ENCODE peak calls at places on chromosomes 16 and 17, in ten cellular contexts. O is astrocyte, K is A549, V is heart right ventricle, I is fibroblast of lung, D is tibial artery, B is bronchial epithelial cell, N is activated B cell treated with CpG ODN at 0.5 μM for 24 hours, Z is NB4, E is dorsolateral prefrontal cortex. M is an unnamed sample.

GRCh38 chr17:63193827-63194226 is 227.8 kb downstream of the TANC2 start:
- DNase-seq in I (no peak), Z (no peak), K (no peak), O (no peak), B (peak), N (no peak), V (no peak), D (no peak), E (no peak), M (no peak)

GRCh38 chr17:42438600-42439567 is 15.8 kb upstream of the CAVIN1 start:
- DNase-seq in O (no peak), V (no peak), I (no peak), B (no peak), Z (peak), N (no peak), K (no peak), D (no peak), E (no peak), M (peak)

GRCh38 chr17:61683466-61683865 is 92.4 kb upstream of the NACA2 start:
- DNase-seq in E (no peak), O (no peak), N (no peak), D (no peak), Z (no peak), B (no peak), I (no peak), K (no peak), V (no peak), M (no peak)

GRCh38 chr17:83173997-83174858 is 94.8 kb downstream of the METRNL start:
- DNase-seq in V (no peak), N (no peak), D (no peak), I (no peak), O (no peak), K (no peak), Z (peak), B (no peak), E (no peak), M (no peak)

GRCh38 chr16:85995591-85996461 is 96.9 kb downstream of the IRF8 start:
- DNase-seq in B (no peak), N (peak), V (no peak), D (no peak), Z (no peak), I (no peak), K (no peak), E (no peak), O (no peak), M (no peak)

GRCh38 chr16:84618428-84619102 is 687 bp upstream of the COTL1 start:
- DNase-seq in N (no peak), V (no peak), I (peak), D (peak), E (no peak), B (peak), O (peak), K (peak), Z (peak), M (peak)

GRCh38 chr16:4882633-4883285 is 35.5 kb downstream of the UBN1 start:
- DNase-seq in O (peak), V (peak), B (peak), D (no peak), N (no peak), E (no peak), Z (no peak), K (no peak), I (peak), M (peak)

GRCh38 chr16:48075398-48075797 is 80.4 kb downstream of the ABCC12 start:
- DNase-seq in O (peak), I (peak), V (no peak), E (no peak), Z (no peak), B (no peak), N (no peak), K (no peak), D (no peak), M (no peak)

GRCh38 chr17:46742539-46743270 is 75.8 kb downstream of the WNT3 start:
- DNase-seq in K (peak), V (peak), N (no peak), O (peak), B (peak), D (no peak), I (peak), Z (peak), E (no peak), M (peak)

GRCh38 chr17:39863918-39864746 is at the start of gene IKZF3:
- DNase-seq in Z (peak), K (peak), N (peak), I (peak), E (peak), B (peak), V (peak), D (peak), O (no peak), M (peak)

GRCh38 chr17:57114085-57114673 is 29.1 kb downstream of the AKAP1 start:
- DNase-seq in V (peak), E (no peak), O (no peak), D (no peak), N (peak), I (no peak), B (no peak), Z (peak), K (peak), M (peak)

GRCh38 chr16:2675021-2675420 is 7.3 kb upstream of the KCTD5 start:
- DNase-seq in Z (no peak), N (no peak), K (no peak), O (no peak), D (no peak), E (no peak), B (no peak), V (no peak), I (no peak), M (no peak)

GRCh38 chr17:2023692-2024571 is 1.2 kb downstream of the RTN4RL1 start:
- DNase-seq in O (no peak), D (peak), B (no peak), N (peak), V (peak), Z (peak), E (no peak), K (peak), I (peak), M (peak)

GRCh38 chr17:56297142-56297541 is 143.9 kb downstream of the ANKFN1 start:
- DNase-seq in I (peak), O (peak), B (no peak), Z (peak), V (no peak), N (no peak), E (no peak), K (no peak), D (no peak), M (no peak)

GRCh38 chr17:64599187-64599676 is 62.9 kb downstream of the SMURF2 start:
- DNase-seq in K (no peak), E (no peak), V (no peak), D (no peak), B (no peak), Z (peak), O (no peak), I (no peak), N (peak), M (no peak)

GRCh38 chr17:2796164-2797140 is at the start of gene RAP1GAP2:
- DNase-seq in I (no peak), Z (peak), E (no peak), K (no peak), V (peak), D (peak), O (no peak), N (peak), B (no peak), M (peak)

GRCh38 chr17:66493283-66494019 is 191.0 kb downstream of the PRKCA start:
- DNase-seq in V (no peak), I (peak), Z (peak), N (no peak), B (peak), E (no peak), K (peak), D (no peak), O (peak), M (no peak)

GRCh38 chr17:44970136-44970737 is 2.1 kb upstream of the C1QL1 start:
- DNase-seq in E (peak), K (no peak), N (peak), D (peak), I (peak), B (no peak), V (peak), O (peak), Z (no peak), M (no peak)

GRCh38 chr17:81400939-81401726 is 5.9 kb downstream of the BAHCC1 start:
- DNase-seq in N (no peak), E (no peak), B (no peak), I (no peak), V (no peak), Z (peak), O (no peak), D (peak), K (no peak), M (no peak)

GRCh38 chr17:74678541-74678940 is 34.2 kb downstream of the CD300LF start:
- DNase-seq in B (no peak), V (no peak), E (no peak), K (no peak), D (no peak), O (no peak), Z (no peak), I (no peak), N (no peak), M (no peak)

GRCh38 chr17:80445152-80446110 is 30.5 kb downstream of the ENDOV start:
- DNase-seq in Z (peak), O (no peak), K (no peak), E (peak), V (no peak), D (no peak), B (no peak), N (no peak), I (no peak), M (no peak)

GRCh38 chr16:31700200-31700529 is 172.5 kb downstream of the AHSP start:
- DNase-seq in N (no peak), I (peak), E (no peak), V (no peak), D (no peak), O (no peak), Z (no peak), K (peak), B (no peak), M (no peak)

GRCh38 chr17:40992666-40993065 is 1.3 kb downstream of the KRTAP3-3 start:
- DNase-seq in D (no peak), V (no peak), I (no peak), K (no peak), B (no peak), Z (no peak), O (no peak), N (no peak), E (no peak), M (no peak)

GRCh38 chr17:15009087-15009486 is 256.0 kb downstream of the PMP22 start:
- DNase-seq in N (no peak), I (no peak), E (no peak), V (no peak), B (no peak), K (no peak), Z (no peak), O (no peak), D (no peak), M (no peak)

GRCh38 chr17:79938696-79939435 is 96.8 kb downstream of the TBC1D16 start:
- DNase-seq in B (no peak), Z (no peak), K (no peak), I (no peak), D (no peak), N (no peak), V (no peak), O (no peak), E (no peak), M (no peak)

GRCh38 chr16:58035356-58036170 is 10.0 kb downstream of the MMP15 start:
- DNase-seq in V (no peak), E (no peak), D (no peak), B (no peak), Z (no peak), I (no peak), K (no peak), O (no peak), N (no peak), M (no peak)

GRCh38 chr17:6323626-6324356 is 111.1 kb downstream of the AIPL1 start:
- DNase-seq in O (no peak), Z (no peak), N (no peak), E (no peak), K (no peak), D (no peak), I (no peak), V (peak), B (no peak), M (no peak)

GRCh38 chr16:48498761-48499600 is 111.0 kb downstream of the N4BP1 start:
- DNase-seq in Z (peak), I (peak), B (peak), E (no peak), D (peak), K (no peak), N (no peak), O (peak), V (no peak), M (peak)

DNA sequence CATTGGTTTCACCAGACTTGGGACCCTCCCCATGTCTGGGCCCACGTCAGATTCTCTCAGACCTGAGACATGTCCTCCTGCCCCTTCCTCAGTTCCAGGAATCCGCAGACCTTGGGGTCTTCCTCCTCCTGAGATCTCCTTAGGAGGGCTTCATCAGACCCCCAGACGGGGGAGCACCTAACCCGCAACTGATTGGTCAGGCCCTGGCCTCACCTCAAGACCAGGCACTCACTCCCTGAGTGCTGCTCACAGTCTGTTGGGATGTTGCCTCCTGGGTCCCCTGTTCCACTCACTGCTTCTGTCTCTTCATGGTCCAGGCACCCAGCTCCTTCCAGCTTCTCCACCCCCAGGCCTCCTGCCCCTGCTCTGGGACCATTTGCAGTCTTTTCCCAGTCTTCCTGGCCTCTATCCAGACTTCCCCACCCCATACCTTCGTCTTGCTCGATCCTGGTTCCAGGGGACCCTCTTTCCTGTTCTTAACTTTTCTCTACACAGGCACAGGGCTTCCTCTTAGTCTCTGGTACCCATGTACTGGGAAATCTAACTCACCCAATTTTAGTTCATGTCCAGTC is 1.2 kb downstream of the GID4 start:
- DNase-seq in O (no peak), E (no peak), D (no peak), I (no peak), V (no peak), B (no peak), N (no peak), Z (peak), K (no peak), M (no peak)
- TF ChIP-seq CTCF in O (no peak), E (no peak), D (no peak), I (no peak), V (no peak), B (no peak), N (no peak), Z (no peak), K (no peak), M (no peak)

GRCh38 chr17:33292981-33293867 is at the start of gene ASIC2:
- DNase-seq in N (no peak), Z (no peak), K (peak), V (no peak), O (peak), D (peak), E (peak), B (peak), I (peak), M (no peak)
- TF ChIP-seq CTCF in N (no peak), Z (no peak), K (no peak), V (no peak), O (no peak), D (no peak), E (no peak), B (peak), I (no peak), M (no peak)

DNA sequence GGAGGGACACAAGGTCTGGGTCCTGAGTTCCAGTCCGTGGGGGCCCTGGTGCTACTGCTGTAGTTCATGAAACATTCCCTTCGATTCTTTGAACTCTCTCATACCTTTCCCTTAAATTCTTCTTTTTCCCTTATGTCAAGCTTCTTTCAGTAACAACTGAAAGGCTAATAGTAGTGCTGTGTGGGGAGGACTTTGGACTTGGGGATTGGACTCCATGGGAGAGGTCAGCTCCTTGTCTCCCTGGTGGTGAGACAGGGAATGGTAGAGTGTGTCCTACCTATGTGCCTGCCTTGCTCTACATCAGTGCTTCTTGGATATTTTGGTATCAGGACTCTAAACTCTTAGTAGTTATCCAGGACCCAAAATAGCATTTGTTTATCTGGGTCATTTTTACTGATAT is 628.1 kb downstream of the WWOX start:
- DNase-seq in O (no peak), V (no peak), B (no peak), E (no peak), I (no peak), N (no peak), Z (no peak), K (no peak), D (no peak), M (no peak)
- TF ChIP-seq CTCF in O (no peak), V (no peak), B (no peak), E (no peak), I (no peak), N (no peak), Z (no peak), K (no peak), D (no peak), M (no peak)

GRCh38 chr16:71722801-71723536 is 1.5 kb downstream of the PHLPP2 start:
- DNase-seq in V (peak), O (peak), B (peak), N (peak), K (peak), I (peak), E (peak), D (peak), Z (peak), M (peak)
- TF ChIP-seq CTCF in V (no peak), O (no peak), B (no peak), N (no peak), K (no peak), I (no peak), E (no peak), D (no peak), Z (no peak), M (no peak)

DNA sequence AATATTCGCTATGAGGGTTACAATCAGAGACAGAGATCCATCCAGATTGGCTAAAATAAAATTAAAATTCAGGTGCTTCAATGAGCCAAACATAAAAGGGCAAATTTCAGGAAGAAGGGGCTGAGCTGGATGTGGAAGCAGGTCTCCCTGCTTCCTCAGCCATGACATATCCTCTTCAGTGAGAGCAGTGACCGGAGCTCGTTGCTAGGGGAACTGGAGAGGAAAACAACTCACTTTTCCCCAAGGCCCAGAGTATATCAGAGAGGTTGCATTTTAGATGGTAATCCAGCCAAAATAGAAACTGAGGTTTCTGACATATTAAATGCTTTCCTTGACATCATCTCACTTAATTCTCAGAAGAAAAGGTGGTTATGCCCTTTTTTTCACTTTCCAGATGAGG is 503.5 kb downstream of the HS3ST4 start:
- DNase-seq in N (no peak), Z (no peak), D (no peak), B (no peak), K (no peak), E (no peak), I (no peak), O (no peak), V (peak), M (no peak)
- TF ChIP-seq CTCF in N (no peak), Z (no peak), D (no peak), B (no peak), K (no peak), E (no peak), I (no peak), O (no peak), V (no peak), M (no peak)

GRCh38 chr17:5237541-5238016 is 2.9 kb upstream of the SCIMP start:
- DNase-seq in O (peak), N (no peak), E (no peak), K (peak), B (peak), V (peak), D (peak), Z (peak), I (peak), M (peak)
- TF ChIP-seq CTCF in O (peak), N (no peak), E (peak), K (peak), B (peak), V (peak), D (peak), Z (peak), I (peak), M (peak)

DNA sequence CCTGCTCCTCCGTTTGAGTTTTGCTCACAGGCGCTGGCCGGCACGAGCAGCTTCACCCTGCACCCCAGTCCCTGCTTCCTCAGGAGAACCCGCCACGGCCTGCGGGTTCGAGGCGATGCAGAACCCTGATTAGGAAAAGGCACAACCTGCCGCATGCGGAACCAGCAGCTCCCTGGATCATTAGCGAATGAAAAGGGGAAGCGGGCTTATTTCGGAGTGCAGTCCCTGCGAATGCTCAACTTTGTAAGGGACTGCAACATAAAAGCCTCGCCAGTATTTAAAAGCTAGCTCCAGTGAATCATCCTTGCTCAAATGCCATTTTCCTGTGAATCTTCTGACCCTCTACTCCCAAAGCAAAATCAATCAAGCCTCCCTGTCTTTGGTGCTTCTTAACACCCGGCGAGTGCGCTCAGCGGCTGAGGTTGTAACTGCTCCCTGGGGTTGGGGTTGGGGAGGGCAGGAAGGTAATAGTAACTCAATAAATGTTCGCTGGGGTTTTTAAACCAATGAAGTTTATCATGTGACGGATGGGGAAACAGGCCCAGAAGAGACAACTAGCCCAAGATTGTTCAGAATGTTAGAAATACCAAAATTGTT is 676 bp upstream of the AKAP10 start:
- DNase-seq in I (peak), D (no peak), O (peak), E (no peak), V (no peak), Z (peak), N (no peak), K (no peak), B (peak), M (no peak)
- TF ChIP-seq CTCF in I (no peak), D (no peak), O (no peak), E (no peak), V (no peak), Z (no peak), N (no peak), K (no peak), B (no peak), M (no peak)

GRCh38 chr17:58491510-58492045 is 3.4 kb upstream of the HSF5 start:
- DNase-seq in I (no peak), D (no peak), V (no peak), B (no peak), E (no peak), N (no peak), Z (no peak), K (no peak), O (no peak), M (no peak)

GRCh38 chr17:58492238-58493121 is 4.3 kb upstream of the HSF5 start:
- DNase-seq in E (no peak), N (no peak), D (no peak), I (no peak), Z (no peak), O (no peak), K (no peak), V (no peak), B (peak), M (peak)

GRCh38 chr17:58498177-58498828 is 10.1 kb upstream of the HSF5 start:
- DNase-seq in N (no peak), K (no peak), O (no peak), I (no peak), Z (no peak), D (no peak), V (no peak), E (no peak), B (no peak), M (no peak)

GRCh38 chr17:58488428-58488890 is 251 bp upstream of the HSF5 start:
- DNase-seq in O (no peak), V (no peak), Z (no peak), D (no peak), B (no peak), N (no peak), E (no peak), K (no peak), I (no peak), M (no peak)

DNA sequence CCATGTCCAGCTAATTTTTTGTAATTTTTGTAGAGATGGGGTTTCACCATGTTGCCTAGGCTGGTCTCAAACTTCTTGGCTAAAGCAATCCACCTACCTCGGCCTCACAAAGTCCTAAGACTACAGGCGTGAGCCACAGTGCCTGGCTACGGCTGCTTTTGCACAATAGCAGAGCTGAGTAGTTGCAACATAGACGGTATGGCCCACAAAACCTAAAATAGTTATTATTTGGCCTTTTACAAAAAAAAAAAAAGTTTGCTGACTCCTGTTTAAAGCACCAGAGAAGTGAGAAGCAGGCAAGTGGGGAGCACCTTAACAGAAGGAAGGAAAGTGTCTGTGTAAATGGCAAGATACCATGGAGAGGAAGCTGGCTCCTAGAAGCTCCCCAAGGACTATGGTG is 5.3 kb upstream of the HSF5 start:
- DNase-seq in Z (peak), E (no peak), K (no peak), D (no peak), I (no peak), B (no peak), N (no peak), O (no peak), V (no peak), M (no peak)
- TF ChIP-seq CTCF in Z (no peak), E (no peak), K (no peak), D (no peak), I (no peak), B (no peak), N (no peak), O (no peak), V (no peak), M (no peak)

M was measured in Calu3.